ENCODE peak calls at places on chromosomes 7 and 10, in four cellular contexts. Z, D, Q and F are unnamed samples. For H3K4me1, the result is how much of the 10 kb centered on the place peaks cover.

GRCh38 chr7:51062222-51062987 is 254.2 kb downstream of the COBL start:
- DNase-seq in Q (no peak), D (no peak), Z (peak), F (no peak)

GRCh38 chr10:78507761-78508160 is 474.1 kb downstream of the RPS24 start:
- DNase-seq in Z (peak), D (no peak), Q (no peak), F (no peak)

GRCh38 chr10:46525824-46526681 is 30.4 kb downstream of the GPRIN2 start:
- DNase-seq in Q (no peak), D (no peak), Z (no peak), F (peak)

GRCh38 chr10:31059323-31059722 is 27.7 kb upstream of the ZNF438 start:
- DNase-seq in Z (no peak), Q (peak), D (no peak), F (no peak)

GRCh38 chr10:107579970-107580369 is 415.5 kb upstream of the SORCS1 start:
- DNase-seq in Q (peak), Z (no peak), D (no peak), F (no peak)

GRCh38 chr10:79007843-79008319 is 60.9 kb upstream of the ZMIZ1 start:
- DNase-seq in Q (no peak), D (no peak), Z (no peak), F (peak)

GRCh38 chr10:69749180-69750010 is 52.3 kb upstream of the COL13A1 start:
- DNase-seq in D (no peak), Z (no peak), Q (no peak), F (no peak)

GRCh38 chr10:91090761-91091529 is 129.5 kb upstream of the PCGF5 start:
- DNase-seq in Z (no peak), Q (no peak), D (no peak), F (no peak)

GRCh38 chr7:774161-775109 is 47.4 kb upstream of the PRKAR1B start:
- DNase-seq in Z (peak), D (peak), Q (peak), F (peak)

GRCh38 chr10:49599546-49599945 is 10.6 kb upstream of the SLC18A3 start:
- DNase-seq in Z (no peak), D (no peak), Q (no peak), F (no peak)

GRCh38 chr10:1747590-1748157 is 10.3 kb upstream of the ADARB2 start:
- DNase-seq in Z (no peak), D (no peak), Q (no peak), F (no peak)

GRCh38 chr10:100878291-100878910 is 34.4 kb upstream of the SLF2 start:
- DNase-seq in Q (peak), Z (peak), D (no peak), F (no peak)

GRCh38 chr10:97659589-97659988 is 19.1 kb downstream of the PI4K2A start:
- DNase-seq in Q (no peak), D (no peak), Z (no peak), F (no peak)

GRCh38 chr7:103446046-103446520 is at the start of gene SLC26A5:
- DNase-seq in Z (peak), Q (peak), D (no peak), F (no peak)

GRCh38 chr10:101291254-101292193 is 62.3 kb upstream of the LBX1 start:
- DNase-seq in Q (peak), Z (peak), D (peak), F (peak)

GRCh38 chr7:71613316-71613715 is 481.4 kb downstream of the GALNT17 start:
- DNase-seq in Z (no peak), Q (no peak), D (no peak), F (no peak)

GRCh38 chr7:138864667-138865066 is 66.7 kb upstream of the ATP6V0A4 start:
- DNase-seq in Z (no peak), Q (peak), D (no peak), F (no peak)

GRCh38 chr7:153934048-153934447 is 118.2 kb upstream of the DPP6 start:
- DNase-seq in Z (no peak), Q (no peak), D (no peak), F (no peak)

GRCh38 chr10:15735766-15736165 is 16.0 kb upstream of the ITGA8 start:
- DNase-seq in D (peak), Z (no peak), Q (no peak), F (no peak)

GRCh38 chr10:92290076-92290836 is 622 bp downstream of the CPEB3 start:
- DNase-seq in Z (peak), D (no peak), Q (peak), F (peak)

GRCh38 chr7:131489881-131490280 is 66.5 kb downstream of the PODXL start:
- DNase-seq in Q (no peak), D (no peak), Z (no peak), F (no peak)

GRCh38 chr7:123863461-123863860 is 18.5 kb downstream of the HYAL4 start:
- DNase-seq in Q (no peak), Z (no peak), D (no peak), F (no peak)

DNA sequence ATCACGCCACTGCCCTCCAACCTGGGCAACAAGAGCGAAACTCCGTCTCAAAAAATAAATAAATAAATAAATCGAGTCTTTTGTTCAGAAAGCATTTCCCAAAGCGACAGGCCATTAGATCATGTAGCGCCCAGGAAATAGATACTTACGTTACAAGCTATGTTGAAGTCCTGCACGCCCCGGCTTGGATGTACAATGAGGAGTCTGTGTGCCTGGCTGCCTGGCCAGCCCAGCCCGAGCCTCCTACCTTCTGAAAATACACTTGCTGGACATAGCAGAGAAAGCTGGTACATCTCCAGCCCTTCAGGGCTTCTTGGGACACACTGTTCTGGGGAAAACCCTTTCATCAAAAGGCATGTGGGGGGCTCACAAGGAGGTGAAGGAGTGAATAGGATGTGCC is 22.1 kb downstream of the FGFR2 start:
- DNase-seq in D (no peak), Z (no peak), Q (no peak), F (no peak)
- H3K4me1 ChIP-seq in D (under half), Z (half or more), Q (under half), F (under half)

GRCh38 chr7:36969376-36969775 is 245.1 kb upstream of the AOAH start:
- DNase-seq in Q (no peak), Z (no peak), D (no peak), F (no peak)
- H3K4me3 ChIP-seq in Q (no peak), Z (no peak), D (no peak), F (no peak)

GRCh38 chr7:143882611-143883078 is 19.3 kb downstream of the TCAF1 start:
- DNase-seq in Q (no peak), D (peak), Z (peak), F (peak)

GRCh38 chr7:143877076-143877475 is 24.9 kb downstream of the TCAF1 start:
- DNase-seq in Q (no peak), Z (no peak), D (no peak), F (no peak)

GRCh38 chr7:143876218-143876617 is 25.8 kb downstream of the TCAF1 start:
- DNase-seq in D (no peak), Q (no peak), Z (no peak), F (peak)

GRCh38 chr7:143882020-143882610 is 19.9 kb downstream of the TCAF1 start:
- DNase-seq in Z (peak), D (peak), Q (no peak), F (peak)

DNA sequence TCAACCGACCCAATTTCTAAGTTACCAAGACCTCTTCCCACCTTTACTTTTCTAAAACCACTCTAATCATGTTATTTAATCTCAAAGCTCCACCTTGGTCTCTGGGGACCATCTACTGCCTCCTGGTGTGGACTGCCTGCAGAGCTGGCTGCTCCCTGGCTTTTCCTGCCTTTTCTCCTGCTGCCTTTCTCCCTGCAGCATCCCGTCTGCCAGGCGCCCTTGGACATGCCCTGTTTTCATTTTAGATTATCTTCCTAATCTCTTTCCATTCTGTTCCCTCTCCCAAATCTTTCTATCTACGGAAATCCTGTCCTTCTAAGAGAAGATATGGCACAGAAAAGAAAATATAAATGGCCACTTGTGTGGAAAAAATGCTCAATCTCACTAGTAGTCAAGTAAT is 23.1 kb downstream of the TCAF1 start:
- DNase-seq in D (no peak), Q (no peak), Z (no peak), F (no peak)
- H3K4me1 ChIP-seq in D (under half), Q (under half), Z (under half), F (under half)

GRCh38 chr7:2643386-2644229 is 11.8 kb downstream of the TTYH3 start:
- DNase-seq in Q (no peak), Z (no peak), D (no peak), F (no peak)

GRCh38 chr7:2646336-2646679 is 14.5 kb downstream of the TTYH3 start:
- DNase-seq in Z (no peak), D (no peak), Q (no peak), F (no peak)

GRCh38 chr7:2646680-2647571 is 15.1 kb downstream of the TTYH3 start:
- DNase-seq in Z (no peak), D (no peak), Q (no peak), F (no peak)

GRCh38 chr7:2645274-2645868 is 13.6 kb downstream of the TTYH3 start:
- DNase-seq in Q (no peak), D (no peak), Z (no peak), F (peak)

DNA sequence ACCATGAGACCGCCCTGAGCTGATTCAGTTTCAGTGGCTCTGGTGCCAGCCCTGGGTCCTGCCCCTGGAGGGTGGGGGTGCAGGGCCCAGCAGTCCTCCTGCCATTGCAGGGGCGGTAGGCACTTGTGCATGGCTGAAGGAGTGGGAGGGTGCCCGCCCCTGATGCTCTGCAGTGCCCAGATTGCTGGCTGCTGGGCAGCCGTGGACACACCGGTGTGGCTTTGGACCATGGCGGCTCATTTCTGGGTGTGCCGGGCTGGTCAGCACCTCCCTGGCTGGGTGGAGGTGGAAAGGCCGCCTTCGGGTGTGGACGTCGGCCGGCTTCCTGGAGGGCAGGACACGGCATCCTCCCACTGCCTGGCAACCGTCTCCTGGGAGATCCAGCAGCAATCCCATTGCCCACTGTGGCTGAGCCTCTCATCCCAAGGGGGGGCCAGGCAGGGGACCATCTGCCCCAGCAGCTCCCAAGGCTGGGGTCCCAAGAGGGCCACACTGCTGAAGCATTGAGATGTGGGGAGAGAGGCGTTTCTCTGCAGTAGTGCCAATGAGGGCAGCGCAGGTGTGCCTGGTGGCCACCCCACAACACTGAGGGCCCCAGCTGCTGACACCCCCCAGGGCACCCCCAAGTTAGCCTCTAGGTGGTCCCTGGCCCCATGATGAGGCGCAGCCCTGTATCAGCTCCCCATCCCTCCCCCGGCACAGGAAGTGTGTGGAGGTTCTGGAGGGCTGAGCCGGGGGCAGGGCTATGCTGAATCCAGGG is 12.9 kb downstream of the TTYH3 start:
- DNase-seq in Q (no peak), Z (no peak), D (no peak), F (no peak)
- H3K4me3 ChIP-seq in Q (no peak), Z (no peak), D (no peak), F (no peak)

DNA sequence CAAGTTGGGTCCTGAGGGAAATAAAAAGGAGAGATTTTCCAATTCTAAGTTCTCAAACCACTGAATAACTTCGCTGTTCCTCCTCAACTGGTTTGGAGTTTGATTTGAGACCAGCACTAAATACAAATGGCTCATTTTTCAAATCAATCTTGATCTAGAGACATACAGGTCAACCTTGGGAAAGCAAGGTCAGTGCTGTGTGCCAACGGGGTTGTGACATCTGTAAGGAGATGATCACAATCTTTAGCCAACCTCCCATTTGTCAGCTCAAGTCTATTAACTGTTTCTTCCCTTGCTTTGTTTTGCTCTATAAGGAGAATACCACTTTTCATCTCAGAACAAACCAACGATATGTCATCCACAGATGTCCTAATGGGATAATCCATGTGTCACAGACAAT is 131.1 kb downstream of the TAX1BP1 start:
- DNase-seq in D (no peak), Q (no peak), Z (no peak), F (no peak)
- H3K4me1 ChIP-seq in D (under half), Q (under half), Z (under half), F (under half)

GRCh38 chr10:4240641-4241197 is 455.7 kb upstream of the KLF6 start:
- DNase-seq in D (no peak), Q (no peak), Z (no peak), F (no peak)

GRCh38 chr10:4241724-4242345 is 456.8 kb upstream of the KLF6 start:
- DNase-seq in D (no peak), Z (peak), Q (no peak), F (no peak)

GRCh38 chr10:4242561-4243035 is 457.6 kb upstream of the KLF6 start:
- DNase-seq in Q (peak), Z (peak), D (peak), F (no peak)

GRCh38 chr10:4243169-4243568 is 458.2 kb upstream of the KLF6 start:
- DNase-seq in D (no peak), Z (no peak), Q (no peak), F (no peak)

DNA sequence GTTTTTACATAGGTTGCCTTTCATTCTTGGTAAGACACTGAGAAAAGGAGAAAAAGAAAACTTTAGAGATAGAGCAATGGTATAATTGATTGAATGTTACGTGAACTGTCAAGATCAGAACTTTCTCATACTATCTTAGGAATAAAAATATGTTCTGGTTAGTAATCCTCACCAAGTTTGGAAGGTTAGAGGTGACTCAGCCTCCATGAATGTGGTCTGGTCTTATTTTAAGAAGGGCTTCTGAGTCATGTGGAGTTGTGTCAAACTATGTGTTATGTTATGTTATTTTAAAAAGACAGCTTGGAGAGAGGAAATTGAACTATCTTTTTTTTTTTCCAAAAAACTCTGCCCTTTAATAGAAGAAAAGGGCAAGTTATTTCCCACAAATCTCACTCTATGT is 458.6 kb upstream of the KLF6 start:
- DNase-seq in Q (peak), Z (no peak), D (no peak), F (no peak)
- H3K4me3 ChIP-seq in Q (peak), Z (no peak), D (peak), F (peak)

DNA sequence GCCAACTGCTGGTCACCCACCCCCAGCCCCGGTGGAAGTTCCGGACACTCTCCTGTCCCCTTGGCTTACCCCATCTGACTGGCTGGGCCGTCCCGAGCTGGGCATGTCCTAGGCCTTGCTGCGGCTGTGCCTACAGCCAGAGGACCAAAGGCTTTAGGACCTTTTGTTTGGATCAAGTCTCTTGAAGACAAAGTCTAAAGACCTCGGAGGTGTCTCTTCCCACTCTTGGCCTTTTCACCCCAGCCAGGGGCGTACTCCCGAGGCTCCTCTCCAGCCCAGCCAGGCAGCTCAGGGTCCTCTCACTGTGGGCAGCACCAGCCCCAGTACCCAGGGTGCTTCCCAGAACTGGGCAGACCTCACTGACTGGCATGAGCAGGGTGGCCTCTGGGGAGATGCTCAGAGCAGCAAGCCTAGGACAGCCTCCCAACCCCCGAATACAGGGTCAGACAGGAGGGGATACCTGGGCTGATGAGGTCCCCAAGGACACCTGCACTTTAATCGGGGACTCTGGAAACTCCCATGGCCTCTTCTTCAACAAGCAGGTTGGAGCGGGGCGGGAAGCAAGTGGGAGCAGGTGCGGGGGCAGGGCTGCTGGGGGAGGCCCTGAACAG is 2.7 kb upstream of the PWWP2B start:
- DNase-seq in Z (no peak), D (no peak), Q (no peak), F (peak)
- H3K4me1 ChIP-seq in Z (under half), D (under half), Q (under half), F (under half)

DNA sequence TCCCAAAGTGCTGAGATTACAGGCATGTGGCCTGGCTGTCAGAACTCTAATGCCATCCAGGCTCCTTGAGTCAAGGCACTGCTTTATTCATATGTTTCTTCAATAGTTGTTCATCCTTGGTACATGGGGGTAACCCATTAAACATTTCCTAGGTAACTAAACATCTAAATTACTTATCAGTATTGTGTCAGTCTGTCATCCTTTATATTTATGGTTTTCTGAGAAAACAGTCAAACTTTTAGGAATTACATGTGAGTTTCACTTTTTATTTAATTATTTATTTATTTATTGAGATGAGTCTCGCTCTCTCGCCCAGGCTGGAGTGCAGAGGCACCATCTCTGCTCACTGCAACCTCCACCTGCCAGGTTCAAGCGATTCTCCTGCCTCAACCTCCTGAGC is 45.5 kb upstream of the LAMB1 start:
- DNase-seq in Q (no peak), Z (no peak), D (no peak), F (no peak)
- H3K4me3 ChIP-seq in Q (no peak), Z (no peak), D (no peak), F (no peak)